ENCODE peak calls at places on chromosomes 2 and 18, in eight cellular contexts. I, B, C, Y, V, O, S and N are unnamed samples.

GRCh38 chr2:7525746-7526145 is 608.5 kb downstream of the RNF144A start:
- DNase-seq in C (no peak), S (no peak), O (no peak), V (no peak), Y (no peak), I (no peak), B (no peak), N (no peak)

GRCh38 chr2:31219131-31219969 is 2.0 kb upstream of the CAPN14 start:
- DNase-seq in C (no peak), V (no peak), B (no peak), I (no peak), O (no peak), Y (no peak), S (no peak), N (no peak)

GRCh38 chr2:70226781-70227180 is 21.6 kb downstream of the TIA1 start:
- DNase-seq in C (no peak), I (no peak), B (no peak), Y (no peak), O (no peak), V (no peak), S (no peak), N (no peak)

GRCh38 chr2:223669453-223670225 is 67.5 kb upstream of the SCG2 start:
- DNase-seq in I (no peak), C (no peak), Y (no peak), B (no peak), S (no peak), O (no peak), V (no peak), N (no peak)

GRCh38 chr2:81196933-81197628 is 892.5 kb upstream of the LRRTM1 start:
- DNase-seq in B (no peak), O (no peak), V (no peak), S (no peak), C (no peak), I (no peak), Y (no peak), N (no peak)

GRCh38 chr2:222993920-222994650 is 57.9 kb upstream of the KCNE4 start:
- DNase-seq in B (peak), I (peak), S (no peak), O (no peak), C (no peak), Y (peak), V (peak), N (no peak)

GRCh38 chr18:10563886-10564285 is 38.1 kb downstream of the NAPG start:
- DNase-seq in Y (no peak), I (no peak), B (peak), S (no peak), C (no peak), O (no peak), V (no peak), N (no peak)

GRCh38 chr2:80531319-80531718 is 226.8 kb upstream of the LRRTM1 start:
- DNase-seq in C (no peak), I (no peak), V (no peak), Y (no peak), S (no peak), B (no peak), O (no peak), N (no peak)

GRCh38 chr2:111244864-111245263 is 124.2 kb downstream of the BCL2L11 start:
- DNase-seq in S (no peak), V (no peak), C (no peak), Y (no peak), I (no peak), O (no peak), B (no peak), N (no peak)

GRCh38 chr2:54909006-54909405 is 141.2 kb downstream of the RTN4 start:
- DNase-seq in Y (no peak), C (no peak), V (no peak), I (no peak), S (no peak), O (no peak), B (no peak), N (no peak)

GRCh38 chr2:207341816-207342215 is 176.1 kb upstream of the KLF7 start:
- DNase-seq in V (no peak), S (no peak), Y (no peak), C (no peak), I (no peak), B (no peak), O (no peak), N (no peak)

GRCh38 chr18:62289047-62289446 is 36.1 kb upstream of the TNFRSF11A start:
- DNase-seq in O (no peak), I (no peak), S (no peak), B (no peak), V (no peak), C (no peak), Y (no peak), N (no peak)

GRCh38 chr2:11275910-11276309 is 68.5 kb downstream of the ROCK2 start:
- DNase-seq in S (no peak), O (no peak), Y (no peak), C (no peak), B (no peak), I (no peak), V (no peak), N (no peak)

GRCh38 chr2:30689496-30690125 is 117.6 kb downstream of the CAPN13 start:
- DNase-seq in B (no peak), S (no peak), C (no peak), V (no peak), I (peak), Y (no peak), O (no peak), N (no peak)

GRCh38 chr18:10010611-10011015 is 96.8 kb downstream of the VAPA start:
- DNase-seq in S (no peak), I (peak), Y (no peak), B (peak), O (no peak), C (no peak), V (peak), N (no peak)

GRCh38 chr2:55013936-55014335 is 36.3 kb downstream of the RTN4 start:
- DNase-seq in I (no peak), B (no peak), O (no peak), S (no peak), C (no peak), Y (no peak), V (no peak), N (no peak)

GRCh38 chr2:38145226-38145625 is 69.3 kb upstream of the CYP1B1 start:
- DNase-seq in V (no peak), C (no peak), B (no peak), Y (no peak), I (no peak), S (no peak), O (no peak), N (no peak)

GRCh38 chr2:136075466-136075865 is 42.5 kb downstream of the CXCR4 start:
- DNase-seq in O (no peak), S (no peak), I (no peak), Y (no peak), B (no peak), V (no peak), C (no peak), N (no peak)

GRCh38 chr18:32661486-32662299 is 111.1 kb downstream of the KLHL14 start:
- DNase-seq in Y (no peak), B (no peak), I (no peak), V (no peak), O (no peak), C (no peak), S (no peak), N (no peak)

GRCh38 chr18:8097942-8098341 is 511.3 kb upstream of the RAB12 start:
- DNase-seq in O (no peak), B (no peak), C (no peak), V (no peak), I (no peak), S (no peak), Y (no peak), N (no peak)

GRCh38 chr2:96145028-96145939 is at the start of gene DUSP2:
- DNase-seq in C (peak), B (peak), S (no peak), V (peak), O (no peak), Y (peak), I (peak), N (peak)
- TF ChIP-seq POLR2A in C (no peak), B (peak), S (peak), V (no peak), O (no peak), Y (peak), I (no peak), N (peak)

GRCh38 chr2:239239607-239240479 is 161.0 kb downstream of the HDAC4 start:
- DNase-seq in Y (no peak), B (no peak), V (no peak), I (peak), S (no peak), C (no peak), O (no peak), N (no peak)
- TF ChIP-seq POLR2AphosphoS5 in Y (peak), B (no peak), V (peak), I (peak), S (no peak), C (no peak), O (no peak), N (no peak)

DNA sequence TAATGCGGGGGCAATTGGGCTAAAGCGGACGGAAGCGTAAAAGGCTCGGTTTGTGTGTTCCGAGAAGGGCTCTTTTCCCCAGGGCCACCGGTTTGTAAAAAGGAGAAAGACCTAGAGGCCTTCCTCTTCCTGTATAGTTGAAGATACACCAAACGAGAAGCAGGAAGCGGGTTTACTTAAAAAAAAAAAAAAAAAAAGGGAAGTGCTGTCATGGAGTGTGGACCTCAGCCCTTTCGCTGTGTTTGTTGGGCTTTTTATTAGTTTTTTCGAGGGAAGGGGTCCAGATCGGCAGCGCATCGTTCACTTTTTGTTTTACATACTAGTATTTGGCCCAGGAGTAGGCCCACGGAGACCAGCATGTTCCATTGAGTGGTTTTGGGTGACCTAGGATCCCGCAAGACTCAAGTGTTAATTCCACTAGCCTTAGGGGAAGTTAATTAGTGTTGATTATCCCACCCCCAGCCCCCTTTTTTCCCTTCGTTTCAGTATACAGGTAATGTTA is 669 bp downstream of the ACTR2 start:
- DNase-seq in Y (no peak), S (no peak), I (no peak), B (no peak), C (no peak), O (peak), V (no peak), N (no peak)
- TF ChIP-seq POLR2A in Y (no peak), S (no peak), I (no peak), B (no peak), C (no peak), O (no peak), V (no peak), N (peak)

DNA sequence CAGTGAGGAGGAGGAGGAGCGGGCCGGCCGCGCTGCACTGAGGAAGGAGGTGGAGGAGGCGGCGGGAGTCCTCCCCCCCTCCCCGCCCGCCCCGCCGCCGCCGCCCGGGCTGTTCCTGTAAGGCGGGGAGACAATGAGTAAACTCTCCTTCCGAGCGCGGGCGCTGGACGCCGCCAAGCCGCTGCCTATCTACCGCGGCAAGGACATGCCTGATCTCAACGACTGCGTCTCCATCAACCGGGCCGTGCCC is 259 bp downstream of the EPC2 start:
- DNase-seq in V (no peak), B (no peak), C (no peak), O (no peak), I (no peak), S (no peak), Y (no peak), N (no peak)
- TF ChIP-seq POLR2AphosphoS5 in V (no peak), B (no peak), C (no peak), O (peak), I (no peak), S (peak), Y (no peak), N (peak)